ENCODE peak calls at places on chromosomes 6 and 20, in five cellular contexts. One of them, this sample, is unnamed.

GRCh38 chr20:43726811-43727338 is at the start of gene GTSF1L:
- DNase-seq in HCT116: no peak
- DNase-seq in neural progenitor cell: no peak
- DNase-seq in SK-N-SH: no peak
- DNase-seq in GM23248: peak; percentile 82
- DNase-seq in this sample: no peak

GRCh38 chr20:5488823-5489222 is 172.1 kb upstream of the PROKR2 start:
- DNase-seq in HCT116: no peak
- DNase-seq in neural progenitor cell: no peak
- DNase-seq in SK-N-SH: no peak
- DNase-seq in GM23248: no peak
- DNase-seq in this sample: no peak

GRCh38 chr20:21436186-21436585 is 38.9 kb upstream of the NKX2-4 start:
- DNase-seq in HCT116: peak; percentile 18
- DNase-seq in neural progenitor cell: no peak
- DNase-seq in SK-N-SH: no peak
- DNase-seq in GM23248: peak; percentile 91
- DNase-seq in this sample: peak; percentile 93

GRCh38 chr6:14423330-14423729 is 305.8 kb downstream of the CD83 start:
- DNase-seq in HCT116: no peak
- DNase-seq in neural progenitor cell: no peak
- DNase-seq in SK-N-SH: no peak
- DNase-seq in GM23248: no peak
- DNase-seq in this sample: no peak

GRCh38 chr6:22025468-22026159 is 271.2 kb downstream of the PRL start:
- DNase-seq in HCT116: no peak
- DNase-seq in neural progenitor cell: peak; percentile 87
- DNase-seq in SK-N-SH: peak; percentile 16
- DNase-seq in GM23248: peak; percentile 48
- DNase-seq in this sample: peak; percentile 46

GRCh38 chr20:17796096-17796563 is 96.4 kb downstream of the BANF2 start:
- DNase-seq in HCT116: no peak
- DNase-seq in neural progenitor cell: no peak
- DNase-seq in SK-N-SH: no peak
- DNase-seq in GM23248: peak; percentile 89
- DNase-seq in this sample: no peak

GRCh38 chr6:136550330-136551071 is at the start of gene MAP7:
- DNase-seq in HCT116: peak; percentile 75
- DNase-seq in neural progenitor cell: peak; percentile 92
- DNase-seq in SK-N-SH: peak; percentile 88
- DNase-seq in GM23248: peak; percentile 75
- DNase-seq in this sample: peak; percentile 93

GRCh38 chr20:32973077-32973717 is 31.0 kb downstream of the SUN5 start:
- DNase-seq in HCT116: no peak
- DNase-seq in neural progenitor cell: no peak
- DNase-seq in SK-N-SH: no peak
- DNase-seq in GM23248: no peak
- DNase-seq in this sample: no peak

GRCh38 chr20:63520939-63521601 is 505 bp downstream of the PPDPF start:
- DNase-seq in HCT116: no peak
- DNase-seq in neural progenitor cell: peak; percentile 91
- DNase-seq in SK-N-SH: peak; percentile 91
- DNase-seq in GM23248: peak; percentile 91
- DNase-seq in this sample: peak; percentile 86

GRCh38 chr6:116992546-116992945 is 115.5 kb downstream of the RFX6 start:
- DNase-seq in HCT116: no peak
- DNase-seq in neural progenitor cell: no peak
- DNase-seq in SK-N-SH: no peak
- DNase-seq in GM23248: no peak
- DNase-seq in this sample: no peak

DNA sequence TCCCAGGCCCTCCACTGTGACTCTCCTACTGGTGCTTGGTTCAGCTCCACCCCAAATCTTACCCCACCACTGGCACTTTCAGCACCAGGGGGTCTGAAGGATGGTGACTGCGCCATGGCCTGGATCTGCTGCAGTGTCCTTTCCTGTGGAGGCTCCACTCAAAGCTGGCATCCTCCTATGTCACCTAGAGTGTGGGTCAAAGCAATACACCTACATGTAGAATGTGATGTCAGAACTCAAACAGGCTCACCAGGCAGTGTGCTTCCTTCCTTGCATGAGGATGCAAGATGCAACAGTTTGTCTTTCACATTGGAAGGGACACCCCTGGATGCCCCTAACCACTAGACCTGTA is 32.8 kb upstream of the MICB start:
- DNase-seq in HCT116: no peak
- DNase-seq in neural progenitor cell: no peak
- DNase-seq in SK-N-SH: no peak
- DNase-seq in GM23248: no peak
- DNase-seq in this sample: no peak
- H3K4me3 ChIP-seq in HCT116: no peak overlapping the region
- H3K4me3 ChIP-seq in neural progenitor cell: no peak overlapping the region
- H3K4me3 ChIP-seq in SK-N-SH: no peak overlapping the region
- H3K4me3 ChIP-seq in GM23248: no peak overlapping the region
- H3K4me3 ChIP-seq in this sample: no peak overlapping the region

DNA sequence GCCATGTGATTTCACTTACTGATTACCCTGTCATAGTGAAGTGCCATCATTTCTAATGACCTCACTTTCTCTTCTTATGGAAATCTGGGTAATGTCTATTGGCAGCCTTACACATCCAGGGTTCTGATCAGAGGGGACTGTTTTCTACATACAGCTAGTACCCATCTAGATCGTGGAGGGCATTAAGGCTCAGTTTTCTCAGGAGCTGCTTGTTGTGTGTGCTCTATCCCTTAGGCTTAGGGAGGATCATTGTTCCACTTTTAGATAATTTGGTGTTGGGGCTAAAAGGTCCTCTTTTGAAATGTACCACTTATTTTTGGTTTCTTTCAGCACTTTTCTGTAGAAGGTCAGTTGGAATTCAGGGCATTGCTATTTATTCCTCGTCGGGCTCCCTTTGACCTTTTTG is 3.8 kb downstream of the HSP90AB1 start:
- DNase-seq in HCT116: no peak
- DNase-seq in neural progenitor cell: no peak
- DNase-seq in SK-N-SH: no peak
- DNase-seq in GM23248: no peak
- DNase-seq in this sample: no peak
- H3K4me2 ChIP-seq in HCT116: no peak overlapping the region
- H3K4me2 ChIP-seq in neural progenitor cell: no peak overlapping the region
- H3K4me2 ChIP-seq in SK-N-SH: peak overlapping the region; percentile 98
- H3K4me2 ChIP-seq in GM23248: no peak overlapping the region
- H3K4me2 ChIP-seq in this sample: no peak overlapping the region

DNA sequence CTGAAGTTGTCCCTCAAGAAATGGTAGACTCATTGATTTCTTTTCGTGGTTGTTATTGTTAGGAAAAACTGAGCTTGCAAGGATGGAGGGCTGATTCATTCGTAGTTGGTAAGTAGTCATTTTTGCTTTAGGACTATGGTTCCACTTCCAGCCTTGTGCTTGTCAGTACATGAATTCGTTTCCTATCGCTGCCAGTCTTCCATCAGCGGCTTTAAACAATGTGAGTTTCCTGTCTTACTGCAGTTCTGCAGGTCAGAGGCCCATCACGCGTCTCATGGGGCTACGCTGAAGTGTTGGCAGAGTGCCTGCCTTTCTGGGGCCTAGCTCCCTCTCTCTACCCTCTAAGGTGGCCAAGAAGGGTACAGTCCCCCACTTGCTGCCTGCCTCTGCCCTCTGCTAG is 11.4 kb upstream of the MDFI start:
- DNase-seq in HCT116: no peak
- DNase-seq in neural progenitor cell: no peak
- DNase-seq in SK-N-SH: no peak
- DNase-seq in GM23248: no peak
- DNase-seq in this sample: peak; percentile 95
- H3K9ac ChIP-seq in HCT116: no peak overlapping the region
- H3K9ac ChIP-seq in neural progenitor cell: no peak overlapping the region
- H3K9ac ChIP-seq in SK-N-SH: no peak overlapping the region
- H3K9ac ChIP-seq in GM23248: no peak overlapping the region
- H3K9ac ChIP-seq in this sample: no peak overlapping the region

DNA sequence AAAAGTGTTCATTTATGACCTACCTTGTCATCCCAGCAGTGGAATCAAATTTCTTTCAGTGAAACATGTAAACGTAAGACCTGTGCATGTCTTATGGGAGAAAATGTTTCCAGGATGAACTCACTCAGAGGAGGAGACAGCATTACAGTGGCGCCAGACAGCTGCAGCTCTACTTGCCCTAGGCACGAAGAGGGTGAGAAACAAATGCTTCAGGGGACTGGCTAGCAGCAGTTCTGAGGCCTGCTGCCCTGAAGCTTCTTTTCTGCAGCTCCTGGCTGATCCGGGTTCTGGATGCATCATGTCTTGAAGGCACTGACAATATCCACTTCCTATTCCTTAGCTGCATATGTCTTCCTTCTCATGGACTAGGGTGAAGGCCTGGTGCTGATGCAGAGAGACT is 120.2 kb downstream of the QRSL1 start:
- DNase-seq in HCT116: no peak
- DNase-seq in neural progenitor cell: no peak
- DNase-seq in SK-N-SH: no peak
- DNase-seq in GM23248: peak; percentile 24
- DNase-seq in this sample: peak; percentile 83
- H3K4me3 ChIP-seq in HCT116: no peak overlapping the region
- H3K4me3 ChIP-seq in neural progenitor cell: no peak overlapping the region
- H3K4me3 ChIP-seq in SK-N-SH: no peak overlapping the region
- H3K4me3 ChIP-seq in GM23248: no peak overlapping the region
- H3K4me3 ChIP-seq in this sample: no peak overlapping the region

GRCh38 chr6:154595997-154596396 is 85.5 kb upstream of the CNKSR3 start:
- DNase-seq in HCT116: no peak
- DNase-seq in neural progenitor cell: no peak
- DNase-seq in SK-N-SH: no peak
- DNase-seq in GM23248: no peak
- DNase-seq in this sample: no peak
- H3K4me2 ChIP-seq in HCT116: no peak overlapping the region
- H3K4me2 ChIP-seq in neural progenitor cell: peak overlapping the region; percentile 40
- H3K4me2 ChIP-seq in SK-N-SH: no peak overlapping the region
- H3K4me2 ChIP-seq in GM23248: no peak overlapping the region
- H3K4me2 ChIP-seq in this sample: no peak overlapping the region

DNA sequence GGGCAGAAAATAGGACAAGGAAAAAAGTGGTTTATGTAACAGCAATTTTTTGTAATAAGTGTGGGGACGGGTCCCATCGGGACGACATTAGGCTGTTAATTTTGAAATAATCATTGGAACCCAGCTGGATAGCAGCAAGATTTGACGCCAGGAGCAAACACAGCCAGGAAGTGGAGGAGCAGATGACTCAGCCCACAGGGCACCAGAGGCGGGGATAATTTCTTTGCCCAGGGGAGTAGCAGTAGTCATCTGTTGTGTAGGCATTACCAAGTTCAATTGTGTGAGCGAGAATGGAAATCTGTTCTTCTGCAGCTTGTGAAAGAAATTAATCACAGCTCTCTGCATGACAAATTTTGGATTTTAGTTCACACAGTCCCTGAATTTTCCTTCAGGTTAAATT is 22.6 kb upstream of the RIN2 start:
- DNase-seq in HCT116: peak; percentile 19
- DNase-seq in neural progenitor cell: no peak
- DNase-seq in SK-N-SH: peak; percentile 45
- DNase-seq in GM23248: peak; percentile 97
- DNase-seq in this sample: peak; percentile 95
- H3K9ac ChIP-seq in HCT116: no peak overlapping the region
- H3K9ac ChIP-seq in neural progenitor cell: no peak overlapping the region
- H3K9ac ChIP-seq in SK-N-SH: no peak overlapping the region
- H3K9ac ChIP-seq in GM23248: peak overlapping the region; percentile 78
- H3K9ac ChIP-seq in this sample: peak overlapping the region; percentile 73

DNA sequence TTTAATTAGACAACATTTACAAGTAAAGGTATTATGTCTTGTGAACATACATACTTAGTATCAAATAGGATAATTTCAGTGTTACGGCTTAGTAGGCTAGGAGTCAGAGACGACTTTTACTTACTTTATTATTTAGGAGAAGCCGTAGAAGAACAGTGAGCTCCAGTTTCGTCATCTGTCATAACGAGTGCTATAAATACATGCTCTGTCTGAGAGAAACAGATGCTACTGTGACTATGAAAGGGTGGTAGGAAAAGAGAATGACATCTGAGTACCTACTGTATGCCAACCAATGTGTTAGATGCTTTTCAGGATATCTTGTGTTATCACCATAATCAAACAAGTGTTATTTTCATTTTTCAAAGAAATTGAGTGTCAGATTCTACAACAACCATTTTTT is 119.0 kb downstream of the EYA4 start:
- DNase-seq in HCT116: no peak
- DNase-seq in neural progenitor cell: no peak
- DNase-seq in SK-N-SH: no peak
- DNase-seq in GM23248: no peak
- DNase-seq in this sample: no peak
- H3K4me3 ChIP-seq in HCT116: no peak overlapping the region
- H3K4me3 ChIP-seq in neural progenitor cell: no peak overlapping the region
- H3K4me3 ChIP-seq in SK-N-SH: no peak overlapping the region
- H3K4me3 ChIP-seq in GM23248: no peak overlapping the region
- H3K4me3 ChIP-seq in this sample: no peak overlapping the region

DNA sequence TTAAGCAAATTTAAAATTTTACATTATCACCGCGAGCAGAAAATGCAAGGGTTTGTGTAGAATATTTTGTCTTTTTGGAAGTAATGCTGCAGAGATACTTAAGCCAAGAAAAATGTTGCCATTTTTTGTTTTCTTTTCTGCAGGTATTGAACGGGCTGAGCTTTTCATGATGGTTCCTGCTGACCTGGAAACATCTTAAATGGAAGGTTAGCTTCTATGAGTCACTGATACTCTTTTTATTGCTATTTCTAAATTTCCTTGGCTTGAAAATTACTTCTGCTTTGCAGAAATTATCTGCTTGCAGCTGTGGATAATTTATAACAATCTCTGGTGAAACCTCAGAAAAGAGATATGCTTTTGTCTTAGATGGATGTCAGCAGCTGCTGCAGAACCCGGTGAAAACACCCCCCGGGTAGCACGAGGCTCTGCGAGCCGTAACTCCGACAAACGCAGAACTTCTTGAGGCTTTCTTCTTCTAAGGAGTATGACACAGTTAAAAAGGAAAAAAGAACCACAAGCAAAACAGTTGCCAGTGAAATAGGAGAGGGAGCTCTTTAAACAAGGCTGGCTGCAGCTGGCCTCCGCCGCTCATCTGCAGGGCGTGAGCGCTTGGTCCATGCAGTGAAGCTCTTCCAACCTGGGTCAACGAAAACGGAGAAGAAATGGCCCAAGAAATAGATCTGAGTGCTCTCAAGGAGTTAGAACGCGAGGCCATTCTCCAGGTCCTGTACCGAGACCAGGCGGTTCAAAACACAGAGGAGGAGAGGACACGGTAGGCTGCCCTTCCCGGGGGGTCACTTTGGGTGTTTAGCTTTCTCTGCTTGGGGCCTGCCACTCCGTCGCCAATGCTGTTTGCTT is 13.0 kb downstream of the SYTL3 start:
- DNase-seq in HCT116: no peak
- DNase-seq in neural progenitor cell: no peak
- DNase-seq in SK-N-SH: no peak
- DNase-seq in GM23248: no peak
- DNase-seq in this sample: no peak
- H3K4me2 ChIP-seq in HCT116: no peak overlapping the region
- H3K4me2 ChIP-seq in neural progenitor cell: peak overlapping the region; percentile 40
- H3K4me2 ChIP-seq in SK-N-SH: no peak overlapping the region
- H3K4me2 ChIP-seq in GM23248: no peak overlapping the region
- H3K4me2 ChIP-seq in this sample: no peak overlapping the region

This sample was measured in mammary epithelial cell.